ENCODE peak calls at places on chromosomes 16 and 17, in five cellular contexts. J is mammary epithelial cell, Q is Peyer's patch, U is progenitor cell of endocrine pancreas, F is fibroblast of pulmonary artery. I is an unnamed sample.

GRCh38 chr16:74862743-74863244 is 88.2 kb upstream of the FA2H start:
- DNase-seq in J (peak), Q (no peak), U (no peak), F (peak), I (peak)

GRCh38 chr16:72877374-72878028 is 170.4 kb downstream of the ZFHX3 start:
- DNase-seq in J (peak), Q (no peak), U (no peak), F (peak), I (peak)

GRCh38 chr16:72848759-72849664 is 198.9 kb downstream of the ZFHX3 start:
- DNase-seq in J (peak), Q (peak), U (no peak), F (peak), I (peak)

GRCh38 chr17:19948100-19948943 is 29.3 kb downstream of the AKAP10 start:
- DNase-seq in J (no peak), Q (no peak), U (no peak), F (no peak), I (no peak)

GRCh38 chr17:12024332-12024731 is 3.7 kb downstream of the MAP2K4 start:
- DNase-seq in J (peak), Q (no peak), U (no peak), F (peak), I (peak)

GRCh38 chr16:65756163-65756562 is 610.3 kb upstream of the CDH5 start:
- DNase-seq in J (no peak), Q (no peak), U (no peak), F (no peak), I (no peak)

GRCh38 chr17:39261286-39261685 is 35.5 kb upstream of the STAC2 start:
- DNase-seq in J (no peak), Q (no peak), U (no peak), F (no peak), I (no peak)

GRCh38 chr17:39614545-39615157 is 6.9 kb upstream of the NEUROD2 start:
- DNase-seq in J (no peak), Q (no peak), U (no peak), F (no peak), I (no peak)

GRCh38 chr16:21302454-21302853 is 24.4 kb upstream of the CRYM start:
- DNase-seq in J (peak), Q (no peak), U (no peak), F (peak), I (no peak)

GRCh38 chr16:10868089-10868488 is 8.9 kb upstream of the CIITA start:
- DNase-seq in J (no peak), Q (no peak), U (no peak), F (no peak), I (no peak)

GRCh38 chr17:63178530-63178929 is 212.5 kb downstream of the TANC2 start:
- DNase-seq in J (no peak), Q (no peak), U (no peak), F (peak), I (no peak)

GRCh38 chr17:66691644-66692500 is 143.0 kb upstream of the CACNG5 start:
- DNase-seq in J (no peak), Q (no peak), U (no peak), F (peak), I (peak)

GRCh38 chr17:71217769-71218168 is 903.1 kb upstream of the SOX9 start:
- DNase-seq in J (peak), Q (no peak), U (no peak), F (no peak), I (no peak)

GRCh38 chr17:64647817-64648216 is 14.3 kb downstream of the SMURF2 start:
- DNase-seq in J (no peak), Q (no peak), U (no peak), F (no peak), I (no peak)

GRCh38 chr16:2790631-2791030 is 3.3 kb upstream of the PRSS33 start:
- DNase-seq in J (no peak), Q (peak), U (no peak), F (no peak), I (no peak)

GRCh38 chr17:72998343-72998742 is 94.1 kb downstream of the SLC39A11 start:
- DNase-seq in J (no peak), Q (no peak), U (no peak), F (no peak), I (no peak)

GRCh38 chr16:77148121-77148520 is 42.9 kb upstream of the MON1B start:
- DNase-seq in J (no peak), Q (no peak), U (no peak), F (no peak), I (no peak)

GRCh38 chr16:17475104-17475503 is 4.3 kb upstream of the XYLT1 start:
- DNase-seq in J (no peak), Q (no peak), U (no peak), F (no peak), I (no peak)

GRCh38 chr17:50693041-50693682 is 14.6 kb downstream of the ANKRD40 start:
- DNase-seq in J (no peak), Q (no peak), U (no peak), F (no peak), I (no peak)

GRCh38 chr16:23874613-23875294 is 39.0 kb downstream of the PRKCB start:
- DNase-seq in J (peak), Q (no peak), U (no peak), F (no peak), I (peak)

GRCh38 chr16:84357191-84357651 is 11.1 kb upstream of the ATP2C2 start:
- DNase-seq in J (peak), Q (no peak), U (no peak), F (no peak), I (peak)

GRCh38 chr16:8905168-8905762 is 23.1 kb downstream of the LITAFD start:
- DNase-seq in J (no peak), Q (no peak), U (no peak), F (peak), I (peak)

GRCh38 chr16:11774065-11774626 is 22.9 kb downstream of the ZC3H7A start:
- DNase-seq in J (no peak), Q (no peak), U (no peak), F (no peak), I (no peak)

GRCh38 chr16:27427538-27427937 is 25.6 kb downstream of the IL21R start:
- DNase-seq in J (no peak), Q (no peak), U (no peak), F (no peak), I (no peak)

GRCh38 chr16:29743827-29744531 is 1.8 kb downstream of the C16orf54 start:
- DNase-seq in J (no peak), Q (no peak), U (no peak), F (no peak), I (no peak)

GRCh38 chr17:27657620-27658019 is 26.6 kb downstream of the LGALS9 start:
- DNase-seq in J (peak), Q (peak), U (no peak), F (peak), I (peak)

GRCh38 chr17:73954981-73955380 is 248.5 kb upstream of the RPL38 start:
- DNase-seq in J (no peak), Q (no peak), U (no peak), F (no peak), I (no peak)

GRCh38 chr17:77592503-77592902 is 366.0 kb upstream of the TNRC6C start:
- DNase-seq in J (no peak), Q (no peak), U (no peak), F (no peak), I (no peak)

GRCh38 chr16:82801361-82801760 is 174.6 kb downstream of the CDH13 start:
- DNase-seq in J (peak), Q (no peak), U (no peak), F (no peak), I (no peak)

GRCh38 chr17:72618018-72618509 is 474.4 kb downstream of the SLC39A11 start:
- DNase-seq in J (no peak), Q (peak), U (no peak), F (peak), I (no peak)

GRCh38 chr17:78715000-78715771 is 66.9 kb downstream of the CYTH1 start:
- DNase-seq in J (no peak), Q (no peak), U (no peak), F (no peak), I (no peak)

GRCh38 chr16:81392011-81392410 is 52.6 kb upstream of the CMIP start:
- DNase-seq in J (no peak), Q (no peak), U (no peak), F (no peak), I (no peak)

GRCh38 chr16:4380131-4381063 is 8.7 kb downstream of the VASN start:
- DNase-seq in J (no peak), Q (no peak), U (no peak), F (no peak), I (no peak)

GRCh38 chr16:67404740-67405226 is 11.5 kb upstream of the TPPP3 start:
- DNase-seq in J (peak), Q (peak), U (no peak), F (no peak), I (no peak)
- TF ChIP-seq CTCF in J (no peak), Q (no peak), U (no peak), F (no peak), I (no peak)

DNA sequence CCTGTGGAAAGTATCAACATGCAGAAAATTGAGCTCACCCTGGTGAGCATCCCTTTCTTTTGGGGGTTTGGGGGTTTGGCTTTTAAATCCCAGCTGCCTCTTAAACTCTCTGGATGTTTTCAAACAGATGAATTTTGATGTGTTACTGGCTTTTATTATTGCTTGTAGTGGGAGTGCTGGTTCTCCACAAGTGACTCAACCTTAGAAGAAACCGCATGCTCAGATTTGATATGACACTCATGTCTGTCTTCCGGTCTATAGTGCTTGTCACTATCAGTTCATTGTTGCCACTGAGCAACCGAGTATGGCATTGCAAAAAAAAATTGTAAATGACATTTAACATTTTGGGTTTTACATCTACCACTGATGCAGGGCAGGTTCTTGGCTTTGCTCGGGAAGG is 104.5 kb downstream of the HS3ST4 start:
- DNase-seq in J (no peak), Q (no peak), U (no peak), F (no peak), I (no peak)
- TF ChIP-seq CTCF in J (no peak), Q (no peak), U (no peak), F (no peak), I (no peak)

GRCh38 chr17:8188408-8188839 is 1.6 kb downstream of the BORCS6 start:
- DNase-seq in J (no peak), Q (no peak), U (no peak), F (no peak), I (peak)

GRCh38 chr17:8185580-8186445 is 4.2 kb downstream of the BORCS6 start:
- DNase-seq in J (peak), Q (peak), U (peak), F (peak), I (peak)

GRCh38 chr17:8186446-8186786 is 3.6 kb downstream of the BORCS6 start:
- DNase-seq in J (no peak), Q (no peak), U (no peak), F (no peak), I (no peak)

GRCh38 chr17:8187517-8188407 is 2.2 kb downstream of the BORCS6 start:
- DNase-seq in J (peak), Q (peak), U (peak), F (peak), I (peak)

DNA sequence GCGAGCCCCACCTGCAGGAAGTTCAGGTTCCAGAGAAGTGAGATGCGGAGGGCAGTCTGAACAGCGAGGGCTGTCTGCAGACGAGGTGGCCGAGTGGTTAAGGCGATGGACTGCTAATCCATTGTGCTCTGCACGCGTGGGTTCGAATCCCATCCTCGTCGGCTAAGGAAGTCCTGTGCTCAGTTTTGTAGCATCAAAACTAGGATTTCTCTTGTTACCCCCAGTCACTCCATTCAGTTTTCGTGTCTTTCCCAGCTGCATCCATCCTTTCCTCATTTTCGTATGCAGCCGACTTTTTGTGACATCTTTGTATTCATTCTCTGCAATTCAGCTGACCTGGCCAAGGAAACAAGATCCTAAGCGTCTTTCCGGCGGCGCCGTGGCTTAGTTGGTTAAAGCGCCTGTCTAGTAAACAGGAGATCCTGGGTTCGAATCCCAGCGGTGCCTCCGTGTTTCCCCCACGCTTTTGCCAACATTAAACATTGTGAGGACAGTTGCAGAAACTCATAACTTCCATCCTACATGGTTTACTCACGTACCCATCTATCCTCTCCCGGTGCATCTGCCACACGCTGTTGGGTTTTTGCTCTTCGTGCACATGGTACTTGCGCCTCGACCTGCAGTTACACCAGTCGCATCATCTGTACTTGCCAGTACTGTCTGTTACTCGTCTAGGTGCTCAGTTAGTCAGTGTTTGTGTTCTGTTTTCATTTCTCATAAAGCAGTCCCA is 3.0 kb downstream of the BORCS6 start:
- DNase-seq in J (peak), Q (peak), U (peak), F (peak), I (peak)
- TF ChIP-seq CTCF in J (peak), Q (peak), U (no peak), F (peak), I (no peak)

DNA sequence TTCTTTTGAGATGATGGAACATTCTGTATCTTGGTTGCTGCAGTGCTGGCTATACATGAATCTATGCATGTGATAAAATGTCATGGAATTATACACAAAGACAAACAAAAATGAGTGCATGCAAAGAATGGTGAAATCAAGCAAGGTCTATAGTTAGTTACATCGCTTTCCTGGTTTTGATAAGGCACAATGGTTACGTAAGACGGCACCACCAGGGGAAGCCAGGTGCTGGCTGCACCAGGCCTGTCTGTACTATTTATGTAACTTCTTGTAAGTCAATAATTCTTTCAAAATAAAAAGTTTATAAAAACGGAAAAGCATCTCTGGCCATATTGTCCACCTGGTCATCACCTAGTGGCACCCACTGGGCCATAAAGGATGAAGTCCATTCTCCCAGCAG is 46.5 kb downstream of the ARHGAP27 start:
- DNase-seq in J (no peak), Q (no peak), U (no peak), F (no peak), I (no peak)
- TF ChIP-seq CTCF in J (no peak), Q (no peak), U (no peak), F (no peak), I (no peak)

GRCh38 chr17:2936351-2936750 is 127.1 kb downstream of the OR1D5 start:
- DNase-seq in J (no peak), Q (no peak), U (no peak), F (no peak), I (no peak)

GRCh38 chr17:2935622-2936021 is 127.8 kb downstream of the OR1D5 start:
- DNase-seq in J (no peak), Q (no peak), U (no peak), F (no peak), I (no peak)

GRCh38 chr17:2936771-2937321 is 126.6 kb downstream of the OR1D5 start:
- DNase-seq in J (no peak), Q (no peak), U (no peak), F (no peak), I (no peak)

GRCh38 chr17:2939714-2940351 is 123.6 kb downstream of the OR1D5 start:
- DNase-seq in J (no peak), Q (peak), U (no peak), F (no peak), I (no peak)

GRCh38 chr17:2937331-2938003 is 125.9 kb downstream of the OR1D5 start:
- DNase-seq in J (no peak), Q (no peak), U (no peak), F (no peak), I (no peak)
- TF ChIP-seq CTCF in J (no peak), Q (no peak), U (no peak), F (peak), I (no peak)

DNA sequence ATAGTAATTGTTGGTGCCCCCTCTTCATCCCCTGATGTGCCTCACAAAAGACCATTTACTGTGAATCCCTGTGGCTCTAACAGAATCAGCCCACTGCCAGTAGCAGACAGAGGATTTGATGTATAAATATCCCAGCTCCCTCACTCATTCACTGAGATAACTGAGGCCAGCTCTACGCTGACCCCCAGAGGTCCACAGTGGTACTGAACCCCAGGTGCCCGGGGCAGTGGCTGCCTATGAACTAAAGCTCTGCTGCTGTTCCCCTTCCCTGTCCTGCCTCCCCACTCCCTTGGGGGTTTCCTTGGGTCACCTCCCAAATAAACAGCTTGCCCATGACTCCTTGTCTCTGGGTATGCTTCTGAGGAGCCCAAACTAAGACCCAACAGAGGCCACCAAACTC is 295.8 kb downstream of the FOXL1 start:
- DNase-seq in J (peak), Q (no peak), U (no peak), F (peak), I (peak)
- TF ChIP-seq CTCF in J (peak), Q (peak), U (peak), F (peak), I (peak)

GRCh38 chr17:6313835-6314234 is 121.1 kb downstream of the AIPL1 start:
- DNase-seq in J (no peak), Q (no peak), U (no peak), F (no peak), I (no peak)
- TF ChIP-seq CTCF in J (no peak), Q (no peak), U (no peak), F (no peak), I (no peak)

DNA sequence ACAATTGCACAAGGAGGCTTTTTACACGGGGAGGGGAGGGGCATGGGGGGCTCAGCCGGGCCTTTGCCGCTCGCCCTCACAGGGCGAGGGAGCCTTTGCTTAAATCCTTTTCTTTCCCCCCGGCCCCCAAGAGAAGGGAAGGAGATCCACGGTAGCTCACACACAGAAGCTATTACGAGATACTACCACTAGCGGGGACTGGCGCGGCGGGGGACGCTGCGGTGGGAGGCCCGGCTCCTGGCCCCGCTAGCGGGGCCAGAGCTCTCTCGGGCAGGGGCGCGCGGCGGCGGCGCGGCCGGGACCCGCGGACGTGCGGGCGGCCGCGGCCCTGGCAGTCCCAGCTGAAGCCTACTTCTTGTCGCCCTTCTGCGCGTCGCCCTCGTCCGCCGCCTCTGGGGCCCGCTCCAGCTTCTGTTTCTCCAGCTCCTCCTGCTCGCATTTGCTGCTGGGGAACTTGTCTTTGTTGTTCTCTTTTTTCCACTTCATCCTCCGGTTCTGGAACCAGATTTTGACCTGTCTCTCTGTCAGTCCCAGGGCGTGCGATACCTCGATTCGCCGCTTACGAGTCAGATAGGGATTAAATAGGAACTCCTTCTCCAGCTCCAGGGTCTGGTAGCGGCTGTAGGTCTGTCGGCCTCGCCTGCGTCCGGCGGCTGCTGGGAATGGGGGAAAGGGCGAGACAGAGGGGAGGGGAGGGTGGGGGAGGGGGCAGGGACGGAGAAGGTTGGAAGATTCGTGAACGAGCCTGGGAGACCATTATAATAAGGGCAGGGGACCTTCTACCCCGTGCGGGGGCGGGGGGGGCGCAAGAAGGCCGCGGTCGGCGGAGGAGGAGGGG is 2.0 kb downstream of the HOXB8 start:
- DNase-seq in J (peak), Q (peak), U (no peak), F (peak), I (no peak)
- TF ChIP-seq CTCF in J (no peak), Q (peak), U (peak), F (peak), I (no peak)

I was measured in MCF 10A.